ENCODE peak calls at places on chromosomes 5 and 9, in five cellular contexts. W, L, R, P and T are unnamed samples.

GRCh38 chr5:85500869-85501268 is 1116.2 kb upstream of the EDIL3 start:
- DNase-seq in R (no peak), P (no peak), W (peak; percentile 35), L (no peak), T (no peak)

GRCh38 chr5:161897033-161897432 is 49.1 kb downstream of the GABRA1 start:
- DNase-seq in P (no peak), W (no peak), L (no peak), R (no peak), T (no peak)

GRCh38 chr9:130042406-130042930 is 521 bp downstream of the FNBP1 start:
- DNase-seq in P (peak; percentile 47), R (peak; percentile 42), W (peak; percentile 67), L (peak; percentile 48), T (no peak)

GRCh38 chr5:4700082-4700481 is 440.0 kb upstream of the ADAMTS16 start:
- DNase-seq in P (peak; percentile 61), W (peak; percentile 84), L (peak; percentile 14), R (peak; percentile 25), T (peak; percentile 48)

GRCh38 chr9:120252248-120252647 is 327.7 kb downstream of the CDK5RAP2 start:
- DNase-seq in R (no peak), P (no peak), W (peak; percentile 8), L (no peak), T (no peak)

GRCh38 chr9:88922091-88922490 is 69.2 kb upstream of the S1PR3 start:
- DNase-seq in R (peak; percentile 93), L (no peak), P (no peak), W (no peak), T (no peak)

GRCh38 chr9:109311281-109311680 is 9.6 kb downstream of the EPB41L4B start:
- DNase-seq in W (no peak), L (no peak), R (no peak), P (no peak), T (no peak)

GRCh38 chr9:91577540-91577939 is 153.9 kb upstream of the NFIL3 start:
- DNase-seq in W (no peak), P (no peak), L (no peak), R (no peak), T (no peak)

GRCh38 chr5:143657814-143658395 is 154.1 kb upstream of the HMHB1 start:
- DNase-seq in W (no peak), L (no peak), P (peak; percentile 34), R (no peak), T (peak; percentile 72)

GRCh38 chr5:90014420-90014819 is 395.1 kb downstream of the CETN3 start:
- DNase-seq in R (no peak), L (no peak), P (no peak), W (no peak), T (no peak)

GRCh38 chr9:2662496-2662895 is 40.9 kb downstream of the VLDLR start:
- DNase-seq in P (no peak), R (no peak), L (no peak), W (peak; percentile 62), T (peak; percentile 3)

GRCh38 chr9:21969011-21969935 is 24.9 kb downstream of the CDKN2A start:
- DNase-seq in W (peak; percentile 93), R (no peak), P (no peak), L (no peak), T (no peak)

GRCh38 chr9:13358128-13358527 is 78.6 kb upstream of the MPDZ start:
- DNase-seq in R (no peak), W (no peak), L (no peak), P (no peak), T (peak; percentile 68)

GRCh38 chr9:22986556-22986955 is 539.9 kb downstream of the DMRTA1 start:
- DNase-seq in R (no peak), W (peak; percentile 38), P (no peak), L (no peak), T (peak; percentile 9)

GRCh38 chr5:44821164-44821563 is 12.4 kb downstream of the MRPS30 start:
- DNase-seq in L (peak; percentile 22), R (no peak), P (no peak), W (no peak), T (no peak)

GRCh38 chr9:129630967-129631672 is 5.2 kb downstream of the NTMT1 start:
- DNase-seq in R (no peak), W (no peak), L (no peak), P (no peak), T (no peak)

GRCh38 chr5:83562817-83563557 is 91.4 kb downstream of the VCAN start:
- DNase-seq in R (no peak), W (no peak), L (no peak), P (no peak), T (no peak)

GRCh38 chr9:114059047-114059803 is 18.9 kb downstream of the AMBP start:
- DNase-seq in W (no peak), P (no peak), R (no peak), L (no peak), T (no peak)

GRCh38 chr5:17004441-17005086 is 68.5 kb upstream of the MYO10 start:
- DNase-seq in L (no peak), P (no peak), R (no peak), W (no peak), T (no peak)

GRCh38 chr5:147743686-147744332 is 38.7 kb downstream of the JAKMIP2 start:
- DNase-seq in L (no peak), W (no peak), P (no peak), R (no peak), T (no peak)

GRCh38 chr5:54895816-54896341 is 89.5 kb downstream of the ESM1 start:
- DNase-seq in P (peak; percentile 7), R (peak; percentile 10), W (peak; percentile 56), L (no peak), T (peak; percentile 59)

GRCh38 chr9:122777935-122778671 is 10.6 kb upstream of the OR5C1 start:
- DNase-seq in L (no peak), W (no peak), P (peak; percentile 49), R (no peak), T (peak; percentile 64)

GRCh38 chr9:91789941-91790340 is 160.1 kb downstream of the ROR2 start:
- DNase-seq in R (no peak), W (no peak), P (no peak), L (no peak), T (no peak)

GRCh38 chr9:92048924-92049625 is 66.1 kb downstream of the SPTLC1 start:
- DNase-seq in P (no peak), L (no peak), R (no peak), W (peak; percentile 71), T (no peak)

GRCh38 chr9:13149454-13149853 is 130.0 kb downstream of the MPDZ start:
- DNase-seq in R (no peak), W (no peak), L (no peak), P (no peak), T (no peak)

GRCh38 chr5:150309101-150309897 is 6.6 kb upstream of the ARSI start:
- DNase-seq in W (peak; percentile 38), R (peak; percentile 3), L (no peak), P (no peak), T (no peak)

GRCh38 chr9:76905984-76906861 is at the start of gene PRUNE2:
- DNase-seq in P (peak; percentile 14), W (peak; percentile 96), L (peak; percentile 8), R (no peak), T (peak; percentile 21)

GRCh38 chr9:134666208-134666607 is 24.6 kb downstream of the COL5A1 start:
- DNase-seq in L (no peak), P (no peak), W (no peak), R (no peak), T (no peak)
- H3K79me2 ChIP-seq in L (no peaks in the 10 kb centered on the region), P (no peaks in the 10 kb centered on the region), W (no peaks in the 10 kb centered on the region), R (no peaks in the 10 kb centered on the region), T (no peaks in the 10 kb centered on the region)

DNA sequence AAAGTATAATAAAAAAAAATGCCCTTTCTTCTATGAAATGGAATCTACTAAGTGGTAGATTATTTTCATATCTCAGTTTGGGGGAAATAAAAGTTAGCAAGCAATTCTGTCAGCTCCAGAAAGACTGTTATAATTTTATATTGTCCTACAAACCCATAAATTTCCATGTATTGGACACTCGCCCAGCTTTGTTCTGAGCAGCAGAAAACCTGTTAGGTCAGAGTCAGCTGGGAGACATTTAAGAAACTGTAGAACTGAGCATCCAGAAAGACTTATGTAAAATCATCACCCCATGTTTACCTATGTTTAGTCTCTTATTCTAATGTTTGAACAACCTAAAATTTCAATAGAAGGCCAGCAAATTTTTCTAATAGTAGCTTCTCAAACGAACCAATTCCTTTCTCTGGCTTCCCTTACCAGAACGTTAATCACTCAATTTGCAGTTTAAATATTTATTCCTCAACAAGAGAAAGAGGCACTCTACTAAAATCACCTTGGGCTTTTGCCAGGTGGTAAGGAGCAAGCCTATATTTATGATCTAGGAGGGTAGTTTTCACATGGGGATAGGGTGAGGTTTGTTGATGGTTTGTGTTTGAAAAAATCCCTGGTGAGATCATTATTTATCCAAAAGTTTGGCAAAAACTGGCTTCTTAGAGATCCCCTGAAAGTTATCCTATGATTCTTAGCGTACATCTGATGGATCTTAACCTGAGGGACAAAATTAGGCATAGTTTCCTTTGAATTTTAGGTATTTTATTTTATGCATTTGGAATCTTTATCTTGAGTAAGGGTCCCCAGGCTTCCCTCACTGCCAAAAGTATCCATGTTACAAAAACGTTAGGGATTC is 34.4 kb downstream of the MACROH2A1 start:
- DNase-seq in R (no peak), P (no peak), L (no peak), W (no peak), T (peak; percentile 21)
- H3K79me2 ChIP-seq in R (peaks cover 6% of the 10 kb centered on the region), P (peaks cover 3% of the 10 kb centered on the region), L (no peaks in the 10 kb centered on the region), W (no peaks in the 10 kb centered on the region), T (no peaks in the 10 kb centered on the region)

GRCh38 chr5:14414615-14415515 is 166.7 kb upstream of the OTULINL start:
- DNase-seq in W (no peak), R (no peak), L (no peak), P (no peak), T (no peak)

GRCh38 chr5:14416709-14417108 is 164.9 kb upstream of the OTULINL start:
- DNase-seq in R (no peak), L (no peak), P (no peak), W (no peak), T (no peak)

GRCh38 chr5:14415516-14416074 is 166.0 kb upstream of the OTULINL start:
- DNase-seq in P (no peak), W (no peak), R (no peak), L (no peak), T (no peak)

GRCh38 chr5:14413331-14413750 is 168.3 kb upstream of the OTULINL start:
- DNase-seq in P (no peak), W (no peak), R (no peak), L (no peak), T (no peak)

GRCh38 chr5:14414007-14414406 is 167.6 kb upstream of the OTULINL start:
- DNase-seq in R (no peak), P (no peak), L (no peak), W (no peak), T (no peak)
- H3K79me2 ChIP-seq in R (no peaks in the 10 kb centered on the region), P (no peaks in the 10 kb centered on the region), L (no peaks in the 10 kb centered on the region), W (no peaks in the 10 kb centered on the region), T (peaks cover 49% of the 10 kb centered on the region)

GRCh38 chr9:36040271-36040925 is 3.7 kb downstream of the RECK start:
- DNase-seq in R (no peak), L (no peak), P (no peak), W (no peak), T (no peak)
- H3K79me2 ChIP-seq in R (no peaks in the 10 kb centered on the region), L (no peaks in the 10 kb centered on the region), P (no peaks in the 10 kb centered on the region), W (peaks cover 77% of the 10 kb centered on the region), T (peaks cover 32% of the 10 kb centered on the region)

GRCh38 chr5:80230269-80230992 is 25.4 kb downstream of the SERINC5 start:
- DNase-seq in P (no peak), R (no peak), W (no peak), L (no peak), T (no peak)
- H3K79me2 ChIP-seq in P (peaks cover 98% of the 10 kb centered on the region), R (peaks cover 93% of the 10 kb centered on the region), W (peaks cover 98% of the 10 kb centered on the region), L (no peaks in the 10 kb centered on the region), T (peaks cover 6% of the 10 kb centered on the region)